ENCODE peak calls at places on chromosome 14, in nine cellular contexts. One of them, this sample, is unnamed.

GRCh38 chr14:39015360-39015961 is 87.6 kb downstream of the SEC23A start:
- DNase-seq in H7: peak; percentile 50
- DNase-seq in tibial artery: no peak
- DNase-seq in PC-3: peak; percentile 66
- DNase-seq in cardiac muscle cell: peak; percentile 61
- DNase-seq in HCT116: peak; percentile 28
- DNase-seq in fibroblast of lung: peak; percentile 44
- DNase-seq in astrocyte: peak; percentile 25
- DNase-seq in effector memory CD4-positive, alpha-beta T cell: no peak
- DNase-seq in this sample: peak; percentile 54

GRCh38 chr14:88935083-88935482 is 110.6 kb downstream of the TTC8 start:
- DNase-seq in H7: no peak
- DNase-seq in tibial artery: no peak
- DNase-seq in PC-3: no peak
- DNase-seq in cardiac muscle cell: no peak
- DNase-seq in HCT116: no peak
- DNase-seq in fibroblast of lung: no peak
- DNase-seq in astrocyte: no peak
- DNase-seq in effector memory CD4-positive, alpha-beta T cell: no peak
- DNase-seq in this sample: peak; percentile 8

GRCh38 chr14:34111933-34112332 is 161.1 kb upstream of the EGLN3 start:
- DNase-seq in H7: no peak
- DNase-seq in tibial artery: no peak
- DNase-seq in PC-3: no peak
- DNase-seq in cardiac muscle cell: no peak
- DNase-seq in HCT116: no peak
- DNase-seq in fibroblast of lung: no peak
- DNase-seq in astrocyte: no peak
- DNase-seq in effector memory CD4-positive, alpha-beta T cell: no peak
- DNase-seq in this sample: no peak

GRCh38 chr14:103019236-103019635 is 38.1 kb downstream of the CDC42BPB start:
- DNase-seq in H7: peak; percentile 10
- DNase-seq in tibial artery: no peak
- DNase-seq in PC-3: no peak
- DNase-seq in cardiac muscle cell: no peak
- DNase-seq in HCT116: no peak
- DNase-seq in fibroblast of lung: no peak
- DNase-seq in astrocyte: no peak
- DNase-seq in effector memory CD4-positive, alpha-beta T cell: no peak
- DNase-seq in this sample: no peak

GRCh38 chr14:104859900-104860299 is 5.2 kb upstream of the CEP170B start:
- DNase-seq in H7: no peak
- DNase-seq in tibial artery: no peak
- DNase-seq in PC-3: no peak
- DNase-seq in cardiac muscle cell: no peak
- DNase-seq in HCT116: no peak
- DNase-seq in fibroblast of lung: no peak
- DNase-seq in astrocyte: no peak
- DNase-seq in effector memory CD4-positive, alpha-beta T cell: no peak
- DNase-seq in this sample: no peak

GRCh38 chr14:35399083-35399807 is 5.3 kb downstream of the NFKBIA start:
- DNase-seq in H7: no peak
- DNase-seq in tibial artery: no peak
- DNase-seq in PC-3: no peak
- DNase-seq in cardiac muscle cell: no peak
- DNase-seq in HCT116: no peak
- DNase-seq in fibroblast of lung: no peak
- DNase-seq in astrocyte: no peak
- DNase-seq in effector memory CD4-positive, alpha-beta T cell: no peak
- DNase-seq in this sample: peak; percentile 39

GRCh38 chr14:75399819-75400678 is 27.8 kb upstream of the JDP2 start:
- DNase-seq in H7: no peak
- DNase-seq in tibial artery: peak; percentile 96
- DNase-seq in PC-3: peak; percentile 97
- DNase-seq in cardiac muscle cell: no peak
- DNase-seq in HCT116: no peak
- DNase-seq in fibroblast of lung: peak; percentile 20
- DNase-seq in astrocyte: no peak
- DNase-seq in effector memory CD4-positive, alpha-beta T cell: no peak
- DNase-seq in this sample: peak; percentile 96

GRCh38 chr14:49893309-49894213 is 679 bp downstream of the ARF6 start:
- DNase-seq in H7: peak; percentile 85
- DNase-seq in tibial artery: peak; percentile 49
- DNase-seq in PC-3: peak; percentile 36
- DNase-seq in cardiac muscle cell: peak; percentile 17
- DNase-seq in HCT116: no peak
- DNase-seq in fibroblast of lung: peak; percentile 37
- DNase-seq in astrocyte: no peak
- DNase-seq in effector memory CD4-positive, alpha-beta T cell: peak; percentile 64
- DNase-seq in this sample: no peak

GRCh38 chr14:90140298-90140955 is 78.6 kb downstream of the KCNK13 start:
- DNase-seq in H7: no peak
- DNase-seq in tibial artery: no peak
- DNase-seq in PC-3: peak; percentile 59
- DNase-seq in cardiac muscle cell: no peak
- DNase-seq in HCT116: no peak
- DNase-seq in fibroblast of lung: peak; percentile 79
- DNase-seq in astrocyte: peak; percentile 75
- DNase-seq in effector memory CD4-positive, alpha-beta T cell: no peak
- DNase-seq in this sample: peak; percentile 12

GRCh38 chr14:73008501-73008900 is 18.4 kb downstream of the ZFYVE1 start:
- DNase-seq in H7: no peak
- DNase-seq in tibial artery: no peak
- DNase-seq in PC-3: no peak
- DNase-seq in cardiac muscle cell: no peak
- DNase-seq in HCT116: no peak
- DNase-seq in fibroblast of lung: peak; percentile 81
- DNase-seq in astrocyte: peak; percentile 75
- DNase-seq in effector memory CD4-positive, alpha-beta T cell: no peak
- DNase-seq in this sample: no peak

GRCh38 chr14:55867726-55868125 is 250.5 kb upstream of the PELI2 start:
- DNase-seq in H7: no peak
- DNase-seq in tibial artery: no peak
- DNase-seq in PC-3: peak; percentile 80
- DNase-seq in cardiac muscle cell: no peak
- DNase-seq in HCT116: no peak
- DNase-seq in fibroblast of lung: peak; percentile 55
- DNase-seq in astrocyte: peak; percentile 38
- DNase-seq in effector memory CD4-positive, alpha-beta T cell: no peak
- DNase-seq in this sample: peak; percentile 80

GRCh38 chr14:74579447-74580274 is 32.4 kb downstream of the LTBP2 start:
- DNase-seq in H7: no peak
- DNase-seq in tibial artery: no peak
- DNase-seq in PC-3: peak; percentile 97
- DNase-seq in cardiac muscle cell: no peak
- DNase-seq in HCT116: peak; percentile 62
- DNase-seq in fibroblast of lung: peak; percentile 95
- DNase-seq in astrocyte: peak; percentile 94
- DNase-seq in effector memory CD4-positive, alpha-beta T cell: no peak
- DNase-seq in this sample: peak; percentile 95

GRCh38 chr14:66231823-66232222 is 254.3 kb upstream of the CCDC196 start:
- DNase-seq in H7: no peak
- DNase-seq in tibial artery: no peak
- DNase-seq in PC-3: no peak
- DNase-seq in cardiac muscle cell: no peak
- DNase-seq in HCT116: no peak
- DNase-seq in fibroblast of lung: no peak
- DNase-seq in astrocyte: no peak
- DNase-seq in effector memory CD4-positive, alpha-beta T cell: no peak
- DNase-seq in this sample: no peak

GRCh38 chr14:66237701-66238100 is 248.5 kb upstream of the CCDC196 start:
- DNase-seq in H7: no peak
- DNase-seq in tibial artery: no peak
- DNase-seq in PC-3: no peak
- DNase-seq in cardiac muscle cell: no peak
- DNase-seq in HCT116: no peak
- DNase-seq in fibroblast of lung: no peak
- DNase-seq in astrocyte: no peak
- DNase-seq in effector memory CD4-positive, alpha-beta T cell: no peak
- DNase-seq in this sample: no peak

GRCh38 chr14:66238969-66239368 is 247.2 kb upstream of the CCDC196 start:
- DNase-seq in H7: no peak
- DNase-seq in tibial artery: no peak
- DNase-seq in PC-3: no peak
- DNase-seq in cardiac muscle cell: no peak
- DNase-seq in HCT116: no peak
- DNase-seq in fibroblast of lung: no peak
- DNase-seq in astrocyte: no peak
- DNase-seq in effector memory CD4-positive, alpha-beta T cell: no peak
- DNase-seq in this sample: no peak

GRCh38 chr14:66233571-66233970 is 252.6 kb upstream of the CCDC196 start:
- DNase-seq in H7: no peak
- DNase-seq in tibial artery: no peak
- DNase-seq in PC-3: no peak
- DNase-seq in cardiac muscle cell: no peak
- DNase-seq in HCT116: no peak
- DNase-seq in fibroblast of lung: no peak
- DNase-seq in astrocyte: no peak
- DNase-seq in effector memory CD4-positive, alpha-beta T cell: no peak
- DNase-seq in this sample: no peak

DNA sequence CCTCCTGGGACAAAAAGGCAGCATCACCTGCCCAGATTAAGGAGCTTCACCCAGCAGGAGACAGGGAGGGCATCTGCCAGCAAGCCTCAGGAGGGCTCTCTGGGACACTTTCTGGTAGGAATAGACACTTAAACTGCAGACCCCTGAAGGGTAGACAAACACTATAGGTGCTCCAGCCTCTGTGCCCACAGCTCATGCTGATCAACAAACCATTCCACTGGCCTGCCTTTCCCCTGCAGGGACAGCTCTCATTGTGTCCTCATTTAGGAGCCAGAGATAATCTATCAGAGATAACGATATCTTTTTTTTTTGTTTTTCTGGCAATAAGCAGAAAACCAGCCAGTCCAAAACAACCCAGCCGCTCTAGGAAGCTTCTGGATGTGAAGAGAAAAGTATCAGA is 251.8 kb upstream of the CCDC196 start:
- DNase-seq in H7: no peak
- DNase-seq in tibial artery: no peak
- DNase-seq in PC-3: no peak
- DNase-seq in cardiac muscle cell: no peak
- DNase-seq in HCT116: no peak
- DNase-seq in fibroblast of lung: no peak
- DNase-seq in astrocyte: no peak
- DNase-seq in effector memory CD4-positive, alpha-beta T cell: no peak
- DNase-seq in this sample: no peak
- H3K4me3 ChIP-seq in H7: no peak overlapping the region
- H3K4me3 ChIP-seq in tibial artery: no peak overlapping the region
- H3K4me3 ChIP-seq in PC-3: no peak overlapping the region
- H3K4me3 ChIP-seq in cardiac muscle cell: no peak overlapping the region
- H3K4me3 ChIP-seq in HCT116: no peak overlapping the region
- H3K4me3 ChIP-seq in fibroblast of lung: no peak overlapping the region
- H3K4me3 ChIP-seq in astrocyte: no peak overlapping the region
- H3K4me3 ChIP-seq in effector memory CD4-positive, alpha-beta T cell: no peak overlapping the region
- H3K4me3 ChIP-seq in this sample: no peak overlapping the region

DNA sequence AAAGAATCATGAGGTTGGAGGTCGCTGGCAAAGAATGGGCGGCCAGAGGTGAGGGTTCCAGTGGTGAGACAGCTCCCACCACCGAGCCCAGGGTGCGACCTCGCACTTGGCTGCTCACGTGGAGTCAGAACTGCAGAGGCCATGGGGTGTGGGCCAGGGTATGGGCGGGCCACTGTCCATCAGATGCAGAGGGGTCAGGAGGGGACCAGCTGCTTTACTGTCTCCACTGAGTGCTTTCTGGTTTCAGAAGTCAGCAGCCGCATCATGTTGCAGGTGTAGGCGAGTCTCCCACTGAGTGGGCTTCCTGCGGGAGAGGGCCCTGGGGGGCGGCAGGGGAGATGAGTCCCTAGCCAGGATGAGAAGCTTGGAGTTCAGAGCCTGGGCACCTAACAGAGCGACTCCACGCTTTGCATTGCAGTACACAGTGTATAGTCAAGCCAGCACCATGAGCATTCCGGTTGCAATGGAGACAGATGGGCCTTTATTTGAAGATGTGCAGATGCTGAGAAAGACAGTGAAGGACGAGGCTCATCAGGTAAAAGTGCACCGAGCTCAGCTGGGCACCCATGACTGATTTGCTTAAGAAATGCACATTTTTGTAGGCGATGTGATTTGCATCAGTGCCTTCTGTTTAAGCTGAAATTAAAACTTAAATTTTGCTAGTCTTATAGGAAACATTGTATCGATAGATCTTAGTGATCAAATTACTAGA is 46.8 kb upstream of the DYNC1H1 start:
- DNase-seq in H7: peak; percentile 67
- DNase-seq in tibial artery: no peak
- DNase-seq in PC-3: no peak
- DNase-seq in cardiac muscle cell: no peak
- DNase-seq in HCT116: no peak
- DNase-seq in fibroblast of lung: no peak
- DNase-seq in astrocyte: no peak
- DNase-seq in effector memory CD4-positive, alpha-beta T cell: no peak
- DNase-seq in this sample: no peak
- H3K4me3 ChIP-seq in H7: no peak overlapping the region
- H3K4me3 ChIP-seq in tibial artery: no peak overlapping the region
- H3K4me3 ChIP-seq in PC-3: no peak overlapping the region
- H3K4me3 ChIP-seq in cardiac muscle cell: no peak overlapping the region
- H3K4me3 ChIP-seq in HCT116: no peak overlapping the region
- H3K4me3 ChIP-seq in fibroblast of lung: no peak overlapping the region
- H3K4me3 ChIP-seq in astrocyte: no peak overlapping the region
- H3K4me3 ChIP-seq in effector memory CD4-positive, alpha-beta T cell: no peak overlapping the region
- H3K4me3 ChIP-seq in this sample: no peak overlapping the region

GRCh38 chr14:60093606-60094005 is 1.9 kb downstream of the PCNX4 start:
- DNase-seq in H7: no peak
- DNase-seq in tibial artery: no peak
- DNase-seq in PC-3: peak; percentile 30
- DNase-seq in cardiac muscle cell: no peak
- DNase-seq in HCT116: no peak
- DNase-seq in fibroblast of lung: peak; percentile 18
- DNase-seq in astrocyte: no peak
- DNase-seq in effector memory CD4-positive, alpha-beta T cell: no peak
- DNase-seq in this sample: peak; percentile 5
- H3K4me3 ChIP-seq in H7: no peak overlapping the region
- H3K4me3 ChIP-seq in tibial artery: peak overlapping the region; percentile 74
- H3K4me3 ChIP-seq in PC-3: peak overlapping the region; percentile 76
- H3K4me3 ChIP-seq in cardiac muscle cell: peak overlapping the region; percentile 80
- H3K4me3 ChIP-seq in HCT116: peak overlapping the region; percentile 67
- H3K4me3 ChIP-seq in fibroblast of lung: peak overlapping the region; percentile 77
- H3K4me3 ChIP-seq in astrocyte: peak overlapping the region; percentile 98
- H3K4me3 ChIP-seq in effector memory CD4-positive, alpha-beta T cell: no peak overlapping the region
- H3K4me3 ChIP-seq in this sample: peak overlapping the region; percentile 66

DNA sequence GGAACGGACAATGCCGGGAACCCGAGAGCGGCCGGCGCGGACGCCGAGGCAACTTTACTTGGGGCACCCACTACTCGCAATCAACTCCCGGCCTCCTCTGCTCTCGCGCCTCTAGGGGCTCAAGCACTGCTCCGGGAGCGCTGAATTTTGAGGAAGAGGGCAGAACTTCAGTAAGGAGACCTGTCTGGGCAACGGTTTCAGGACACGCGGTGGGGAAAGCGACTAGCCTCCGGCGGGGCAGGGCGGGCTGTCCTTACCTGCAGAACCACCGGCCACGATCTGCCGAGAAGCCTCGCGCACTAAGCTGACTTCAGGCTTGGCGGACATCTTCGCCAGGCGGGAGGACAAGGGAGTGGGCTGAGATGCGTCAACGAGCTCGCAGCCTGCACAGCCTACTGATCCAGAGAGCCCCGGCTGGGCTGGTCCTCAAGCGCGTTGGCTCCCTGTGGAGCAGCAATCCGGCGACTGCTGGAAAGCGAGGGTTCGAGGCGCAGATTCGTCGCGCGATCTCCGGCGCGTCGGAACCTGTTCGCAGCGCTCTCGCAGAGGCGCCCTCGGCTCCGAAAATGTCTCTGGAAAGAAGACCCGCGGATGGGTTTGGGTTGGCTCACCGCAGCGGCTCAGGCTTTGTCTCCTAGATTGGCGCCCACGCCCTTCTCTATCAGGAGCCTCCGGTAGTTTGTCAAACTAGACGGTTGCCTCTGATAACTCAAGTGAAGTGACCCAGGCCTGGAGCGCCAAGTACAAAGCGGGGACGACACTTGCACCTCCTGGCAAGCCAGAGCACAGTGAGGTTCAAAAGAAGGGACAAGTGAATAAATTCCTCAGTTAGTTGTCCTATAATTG is at the start of gene SLC25A21:
- DNase-seq in H7: peak; percentile 82
- DNase-seq in tibial artery: peak; percentile 51
- DNase-seq in PC-3: peak; percentile 87
- DNase-seq in cardiac muscle cell: peak; percentile 86
- DNase-seq in HCT116: peak; percentile 71
- DNase-seq in fibroblast of lung: peak; percentile 85
- DNase-seq in astrocyte: peak; percentile 77
- DNase-seq in effector memory CD4-positive, alpha-beta T cell: no peak
- DNase-seq in this sample: peak; percentile 76
- H3K4me3 ChIP-seq in H7: peak within 1 kb of the TSS; percentile 86
- H3K4me3 ChIP-seq in tibial artery: peak within 1 kb of the TSS; percentile 65
- H3K4me3 ChIP-seq in PC-3: peak within 1 kb of the TSS; percentile 82
- H3K4me3 ChIP-seq in cardiac muscle cell: peak within 1 kb of the TSS; percentile 55
- H3K4me3 ChIP-seq in HCT116: peak within 1 kb of the TSS; percentile 88
- H3K4me3 ChIP-seq in fibroblast of lung: peak within 1 kb of the TSS; percentile 80
- H3K4me3 ChIP-seq in astrocyte: peak within 1 kb of the TSS; percentile 72
- H3K4me3 ChIP-seq in effector memory CD4-positive, alpha-beta T cell: no peak within 1 kb of the TSS
- H3K4me3 ChIP-seq in this sample: peak within 1 kb of the TSS; percentile 81